ENCODE peak calls at places on chromosomes 12 and 14, in five cellular contexts. One of them, this sample, is unnamed.

GRCh38 chr12:16605666-16606116 is 271 bp downstream of the LMO3 start:
- DNase-seq in heart right ventricle: no peak
- DNase-seq in fibroblast of lung: peak
- DNase-seq in neuronal stem cell: no peak
- DNase-seq in cardiac fibroblast: peak
- DNase-seq in this sample: peak

GRCh38 chr12:123912415-123913385 is 59.9 kb downstream of the CCDC92 start:
- DNase-seq in cardiac fibroblast: no peak
- DNase-seq in neuronal stem cell: no peak
- DNase-seq in fibroblast of lung: no peak
- DNase-seq in heart right ventricle: no peak
- DNase-seq in this sample: no peak

GRCh38 chr14:57412341-57412740 is 22.0 kb downstream of the NAA30 start:
- DNase-seq in heart right ventricle: no peak
- DNase-seq in neuronal stem cell: no peak
- DNase-seq in cardiac fibroblast: no peak
- DNase-seq in fibroblast of lung: no peak
- DNase-seq in this sample: no peak

GRCh38 chr14:76768201-76768656 is 7.0 kb downstream of the VASH1 start:
- DNase-seq in cardiac fibroblast: no peak
- DNase-seq in heart right ventricle: peak
- DNase-seq in neuronal stem cell: no peak
- DNase-seq in fibroblast of lung: no peak
- DNase-seq in this sample: no peak

GRCh38 chr12:75011120-75011519 is 198.5 kb downstream of the KCNC2 start:
- DNase-seq in neuronal stem cell: no peak
- DNase-seq in heart right ventricle: no peak
- DNase-seq in cardiac fibroblast: no peak
- DNase-seq in fibroblast of lung: peak
- DNase-seq in this sample: no peak

GRCh38 chr14:104360522-104360921 is 219.0 kb upstream of the C14orf180 start:
- DNase-seq in neuronal stem cell: no peak
- DNase-seq in cardiac fibroblast: no peak
- DNase-seq in fibroblast of lung: no peak
- DNase-seq in heart right ventricle: no peak
- DNase-seq in this sample: no peak

GRCh38 chr12:122870867-122871664 is 24.9 kb downstream of the VPS37B start:
- DNase-seq in cardiac fibroblast: peak
- DNase-seq in fibroblast of lung: peak
- DNase-seq in heart right ventricle: no peak
- DNase-seq in neuronal stem cell: no peak
- DNase-seq in this sample: peak

GRCh38 chr12:123269980-123270379 is 1.7 kb downstream of the CDK2AP1 start:
- DNase-seq in neuronal stem cell: no peak
- DNase-seq in fibroblast of lung: no peak
- DNase-seq in heart right ventricle: no peak
- DNase-seq in cardiac fibroblast: no peak
- DNase-seq in this sample: no peak

GRCh38 chr14:75011356-75012097 is 8.8 kb downstream of the EIF2B2 start:
- DNase-seq in fibroblast of lung: peak
- DNase-seq in neuronal stem cell: no peak
- DNase-seq in heart right ventricle: no peak
- DNase-seq in cardiac fibroblast: peak
- DNase-seq in this sample: peak

GRCh38 chr12:113364698-113365097 is 6.3 kb downstream of the PLBD2 start:
- DNase-seq in fibroblast of lung: no peak
- DNase-seq in neuronal stem cell: no peak
- DNase-seq in heart right ventricle: no peak
- DNase-seq in cardiac fibroblast: no peak
- DNase-seq in this sample: no peak

GRCh38 chr12:102696045-102696444 is 215.7 kb upstream of the IGF1 start:
- DNase-seq in cardiac fibroblast: no peak
- DNase-seq in heart right ventricle: no peak
- DNase-seq in fibroblast of lung: no peak
- DNase-seq in neuronal stem cell: no peak
- DNase-seq in this sample: no peak

GRCh38 chr14:91149462-91149861 is 35.6 kb downstream of the DGLUCY start:
- DNase-seq in heart right ventricle: peak
- DNase-seq in neuronal stem cell: no peak
- DNase-seq in cardiac fibroblast: peak
- DNase-seq in fibroblast of lung: peak
- DNase-seq in this sample: peak

GRCh38 chr12:67452119-67452805 is 183.1 kb downstream of the CAND1 start:
- DNase-seq in neuronal stem cell: no peak
- DNase-seq in heart right ventricle: no peak
- DNase-seq in fibroblast of lung: no peak
- DNase-seq in cardiac fibroblast: no peak
- DNase-seq in this sample: no peak

GRCh38 chr14:52835122-52835903 is 43.9 kb upstream of the GNPNAT1 start:
- DNase-seq in heart right ventricle: no peak
- DNase-seq in cardiac fibroblast: peak
- DNase-seq in neuronal stem cell: no peak
- DNase-seq in fibroblast of lung: peak
- DNase-seq in this sample: peak

GRCh38 chr14:73232984-73233383 is 4.3 kb upstream of the PAPLN start:
- DNase-seq in heart right ventricle: no peak
- DNase-seq in neuronal stem cell: no peak
- DNase-seq in fibroblast of lung: no peak
- DNase-seq in cardiac fibroblast: no peak
- DNase-seq in this sample: no peak

GRCh38 chr12:54463034-54463433 is 10.4 kb downstream of the GTSF1 start:
- DNase-seq in neuronal stem cell: no peak
- DNase-seq in fibroblast of lung: peak
- DNase-seq in cardiac fibroblast: peak
- DNase-seq in heart right ventricle: no peak
- DNase-seq in this sample: peak

GRCh38 chr14:54603362-54603761 is 36.4 kb downstream of the SAMD4A start:
- DNase-seq in cardiac fibroblast: peak
- DNase-seq in neuronal stem cell: no peak
- DNase-seq in heart right ventricle: no peak
- DNase-seq in fibroblast of lung: peak
- DNase-seq in this sample: peak

GRCh38 chr14:24216345-24216699 is 456 bp upstream of the MDP1 start:
- DNase-seq in neuronal stem cell: no peak
- DNase-seq in fibroblast of lung: no peak
- DNase-seq in cardiac fibroblast: no peak
- DNase-seq in heart right ventricle: no peak
- DNase-seq in this sample: no peak
- H3K4me3 ChIP-seq in neuronal stem cell: no peak
- H3K4me3 ChIP-seq in fibroblast of lung: peak
- H3K4me3 ChIP-seq in cardiac fibroblast: peak
- H3K4me3 ChIP-seq in heart right ventricle: peak
- H3K4me3 ChIP-seq in this sample: peak

GRCh38 chr14:23005861-23006534 is 3.9 kb downstream of the C14orf93 start:
- DNase-seq in cardiac fibroblast: peak
- DNase-seq in heart right ventricle: no peak
- DNase-seq in fibroblast of lung: peak
- DNase-seq in neuronal stem cell: no peak
- DNase-seq in this sample: no peak
- H3K4me3 ChIP-seq in cardiac fibroblast: peak
- H3K4me3 ChIP-seq in heart right ventricle: peak
- H3K4me3 ChIP-seq in fibroblast of lung: peak
- H3K4me3 ChIP-seq in neuronal stem cell: no peak
- H3K4me3 ChIP-seq in this sample: peak

DNA sequence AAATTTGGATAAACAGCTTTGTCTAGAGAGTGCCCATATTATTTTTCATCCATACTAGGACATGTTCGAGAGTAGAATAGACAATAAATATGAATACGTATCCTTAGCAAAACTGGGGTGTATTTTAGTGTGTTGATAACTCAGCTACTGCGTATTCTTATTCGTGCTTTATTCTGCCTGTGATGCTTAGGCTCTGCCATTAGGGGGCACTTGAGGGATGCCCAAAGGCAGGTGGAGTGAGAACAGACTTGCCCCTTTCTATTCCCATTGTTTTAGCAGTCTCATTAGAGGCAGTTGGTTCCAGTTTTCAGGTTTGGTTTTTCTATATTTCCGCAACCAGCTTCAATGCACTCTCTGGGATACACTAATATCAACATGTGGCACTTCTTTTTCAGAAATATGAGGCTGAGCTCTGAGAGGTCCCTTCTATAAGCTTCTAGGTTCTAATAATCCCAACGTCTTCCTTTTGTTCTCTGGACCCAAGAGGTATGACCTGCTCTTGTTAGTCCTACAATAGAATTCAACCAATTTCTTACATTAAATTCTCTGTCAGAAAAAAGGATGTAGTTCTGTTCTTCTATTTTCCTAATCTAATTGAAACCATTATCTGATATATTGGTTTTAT is 985.7 kb upstream of the FBXO33 start:
- DNase-seq in neuronal stem cell: peak
- DNase-seq in fibroblast of lung: peak
- DNase-seq in heart right ventricle: no peak
- DNase-seq in cardiac fibroblast: peak
- DNase-seq in this sample: no peak
- H3K4me3 ChIP-seq in neuronal stem cell: no peak
- H3K4me3 ChIP-seq in fibroblast of lung: no peak
- H3K4me3 ChIP-seq in heart right ventricle: peak
- H3K4me3 ChIP-seq in cardiac fibroblast: no peak
- H3K4me3 ChIP-seq in this sample: no peak

GRCh38 chr12:105978276-105978675 is 160.5 kb downstream of the NUAK1 start:
- DNase-seq in heart right ventricle: no peak
- DNase-seq in fibroblast of lung: peak
- DNase-seq in neuronal stem cell: no peak
- DNase-seq in cardiac fibroblast: no peak
- DNase-seq in this sample: no peak
- H3K4me3 ChIP-seq in heart right ventricle: no peak
- H3K4me3 ChIP-seq in fibroblast of lung: no peak
- H3K4me3 ChIP-seq in neuronal stem cell: no peak
- H3K4me3 ChIP-seq in cardiac fibroblast: no peak
- H3K4me3 ChIP-seq in this sample: no peak